ENCODE peak calls at places on chromosomes 13 and 19, in nine cellular contexts. J is hypothalamus; K is ascending aorta; C is stimulated activated CD8-positive, alpha-beta memory T cell treated with anti-CD3 and anti-CD28 coated beads, Interleukin-15, amount 100 ng/mL, for 1 hour; B is RWPE1; F is activated naive CD4-positive, alpha-beta T cell treated with anti-CD3 and anti-CD28 coated beads for 36 hours; G is HuH-7; M is effector memory CD4-positive, alpha-beta T cell; U is tibial artery. W is an unnamed sample.

GRCh38 chr13:77555246-77555645 is 19.7 kb downstream of the SCEL start:
- DNase-seq in F (no peak), K (no peak), B (no peak), G (no peak), J (no peak), C (no peak), M (no peak), U (no peak), W (no peak)

GRCh38 chr19:33416307-33417215 is 43.1 kb downstream of the CEBPG start:
- DNase-seq in B (peak), F (peak), G (peak), C (peak), U (no peak), J (no peak), M (peak), K (no peak), W (peak)

GRCh38 chr19:54266133-54266532 is 9.1 kb upstream of the LILRB5 start:
- DNase-seq in F (peak), B (peak), M (peak), G (peak), K (no peak), J (no peak), U (peak), C (peak), W (peak)

GRCh38 chr13:93686399-93686798 is 459.8 kb downstream of the GPC6 start:
- DNase-seq in C (no peak), M (no peak), F (no peak), J (no peak), G (no peak), U (no peak), K (no peak), B (no peak), W (no peak)

GRCh38 chr19:31285744-31286143 is 63.5 kb downstream of the TSHZ3 start:
- DNase-seq in U (no peak), K (no peak), F (no peak), B (no peak), C (no peak), M (no peak), J (no peak), G (no peak), W (no peak)

GRCh38 chr13:69524459-69525155 is 583.0 kb upstream of the ATXN8OS start:
- DNase-seq in F (no peak), B (no peak), U (no peak), M (no peak), C (no peak), K (no peak), G (no peak), J (no peak), W (no peak)

GRCh38 chr19:15463865-15464371 is 426 bp downstream of the RASAL3 start:
- DNase-seq in B (no peak), U (no peak), C (peak), M (peak), F (peak), K (no peak), J (no peak), G (no peak), W (peak)

GRCh38 chr19:5048091-5048726 is 79.3 kb downstream of the KDM4B start:
- DNase-seq in J (peak), K (peak), M (peak), U (peak), G (peak), B (peak), F (peak), C (peak), W (peak)

GRCh38 chr13:39616087-39616694 is 13.2 kb upstream of the LHFPL6 start:
- DNase-seq in K (no peak), F (peak), G (peak), M (no peak), B (peak), J (no peak), C (no peak), U (peak), W (peak)

GRCh38 chr13:75757336-75757735 is 121.2 kb downstream of the LMO7 start:
- DNase-seq in U (no peak), M (no peak), B (no peak), J (no peak), G (no peak), F (no peak), C (no peak), K (no peak), W (no peak)

GRCh38 chr19:47309608-47310007 is at the start of gene C5AR1:
- DNase-seq in K (no peak), C (no peak), M (no peak), F (no peak), B (no peak), G (no peak), J (no peak), U (peak), W (no peak)

W was measured in OCI-LY7.